ENCODE peak calls at places on chromosome 17, in seven cellular contexts. One of them, this sample, is unnamed.
A peak's percentile ranks its signal among the peaks of the same experiment; 100 is the strongest.

GRCh38 chr17:19897108-19897854 is 29.5 kb upstream of the ULK2 start:
- ATAC-seq in left lobe of liver: peak; percentile 82
- ATAC-seq in pancreas: no peak
- ATAC-seq in activated CD4-positive, CD25-positive, alpha-beta regulatory T cell treated with anti-CD3 and anti-CD28 coated beads, Interleukin-2, amount 50 U/mL, for 24 hours: no peak
- ATAC-seq in activated T-cell treated with anti-CD3 and anti-CD28 coated beads, Interleukin-2, amount 50 U/mL, for 72 hours: no peak
- ATAC-seq in HepG2: peak; percentile 33
- ATAC-seq in aorta: peak; percentile 15
- ATAC-seq in this sample: peak; percentile 51

GRCh38 chr17:82120148-82120547 is 22.1 kb upstream of the FASN start:
- ATAC-seq in left lobe of liver: no peak
- ATAC-seq in pancreas: no peak
- ATAC-seq in activated CD4-positive, CD25-positive, alpha-beta regulatory T cell treated with anti-CD3 and anti-CD28 coated beads, Interleukin-2, amount 50 U/mL, for 24 hours: peak; percentile 78
- ATAC-seq in activated T-cell treated with anti-CD3 and anti-CD28 coated beads, Interleukin-2, amount 50 U/mL, for 72 hours: peak; percentile 78
- ATAC-seq in HepG2: no peak
- ATAC-seq in aorta: no peak
- ATAC-seq in this sample: no peak

GRCh38 chr17:74271902-74272563 is 2.0 kb upstream of the DNAI2 start:
- ATAC-seq in left lobe of liver: no peak
- ATAC-seq in pancreas: no peak
- ATAC-seq in activated CD4-positive, CD25-positive, alpha-beta regulatory T cell treated with anti-CD3 and anti-CD28 coated beads, Interleukin-2, amount 50 U/mL, for 24 hours: no peak
- ATAC-seq in activated T-cell treated with anti-CD3 and anti-CD28 coated beads, Interleukin-2, amount 50 U/mL, for 72 hours: no peak
- ATAC-seq in HepG2: no peak
- ATAC-seq in aorta: peak; percentile 17
- ATAC-seq in this sample: no peak

GRCh38 chr17:75808905-75809621 is 24.5 kb downstream of the UNK start:
- ATAC-seq in left lobe of liver: peak; percentile 95
- ATAC-seq in pancreas: peak; percentile 49
- ATAC-seq in activated CD4-positive, CD25-positive, alpha-beta regulatory T cell treated with anti-CD3 and anti-CD28 coated beads, Interleukin-2, amount 50 U/mL, for 24 hours: no peak
- ATAC-seq in activated T-cell treated with anti-CD3 and anti-CD28 coated beads, Interleukin-2, amount 50 U/mL, for 72 hours: peak; percentile 44
- ATAC-seq in HepG2: no peak
- ATAC-seq in aorta: peak; percentile 71
- ATAC-seq in this sample: peak; percentile 82

GRCh38 chr17:10836966-10837599 is 804 bp downstream of the PIRT start:
- ATAC-seq in left lobe of liver: no peak
- ATAC-seq in pancreas: peak; percentile 80
- ATAC-seq in activated CD4-positive, CD25-positive, alpha-beta regulatory T cell treated with anti-CD3 and anti-CD28 coated beads, Interleukin-2, amount 50 U/mL, for 24 hours: no peak
- ATAC-seq in activated T-cell treated with anti-CD3 and anti-CD28 coated beads, Interleukin-2, amount 50 U/mL, for 72 hours: no peak
- ATAC-seq in HepG2: no peak
- ATAC-seq in aorta: no peak
- ATAC-seq in this sample: no peak

GRCh38 chr17:71638668-71639067 is 482.2 kb upstream of the SOX9 start:
- ATAC-seq in left lobe of liver: no peak
- ATAC-seq in pancreas: no peak
- ATAC-seq in activated CD4-positive, CD25-positive, alpha-beta regulatory T cell treated with anti-CD3 and anti-CD28 coated beads, Interleukin-2, amount 50 U/mL, for 24 hours: no peak
- ATAC-seq in activated T-cell treated with anti-CD3 and anti-CD28 coated beads, Interleukin-2, amount 50 U/mL, for 72 hours: no peak
- ATAC-seq in HepG2: no peak
- ATAC-seq in aorta: no peak
- ATAC-seq in this sample: no peak

GRCh38 chr17:77425791-77426641 is 285.2 kb downstream of the SEC14L1 start:
- ATAC-seq in left lobe of liver: no peak
- ATAC-seq in pancreas: no peak
- ATAC-seq in activated CD4-positive, CD25-positive, alpha-beta regulatory T cell treated with anti-CD3 and anti-CD28 coated beads, Interleukin-2, amount 50 U/mL, for 24 hours: no peak
- ATAC-seq in activated T-cell treated with anti-CD3 and anti-CD28 coated beads, Interleukin-2, amount 50 U/mL, for 72 hours: peak; percentile 72
- ATAC-seq in HepG2: no peak
- ATAC-seq in aorta: no peak
- ATAC-seq in this sample: peak; percentile 48

GRCh38 chr17:5971969-5972368 is 98.2 kb upstream of the WSCD1 start:
- ATAC-seq in left lobe of liver: no peak
- ATAC-seq in pancreas: no peak
- ATAC-seq in activated CD4-positive, CD25-positive, alpha-beta regulatory T cell treated with anti-CD3 and anti-CD28 coated beads, Interleukin-2, amount 50 U/mL, for 24 hours: no peak
- ATAC-seq in activated T-cell treated with anti-CD3 and anti-CD28 coated beads, Interleukin-2, amount 50 U/mL, for 72 hours: no peak
- ATAC-seq in HepG2: peak; percentile 76
- ATAC-seq in aorta: no peak
- ATAC-seq in this sample: no peak

GRCh38 chr17:44216173-44216572 is 3.3 kb downstream of the UBTF start:
- ATAC-seq in left lobe of liver: no peak
- ATAC-seq in pancreas: no peak
- ATAC-seq in activated CD4-positive, CD25-positive, alpha-beta regulatory T cell treated with anti-CD3 and anti-CD28 coated beads, Interleukin-2, amount 50 U/mL, for 24 hours: no peak
- ATAC-seq in activated T-cell treated with anti-CD3 and anti-CD28 coated beads, Interleukin-2, amount 50 U/mL, for 72 hours: no peak
- ATAC-seq in HepG2: no peak
- ATAC-seq in aorta: no peak
- ATAC-seq in this sample: no peak

GRCh38 chr17:47695664-47696376 is 1.9 kb downstream of the TBKBP1 start:
- ATAC-seq in left lobe of liver: no peak
- ATAC-seq in pancreas: no peak
- ATAC-seq in activated CD4-positive, CD25-positive, alpha-beta regulatory T cell treated with anti-CD3 and anti-CD28 coated beads, Interleukin-2, amount 50 U/mL, for 24 hours: no peak
- ATAC-seq in activated T-cell treated with anti-CD3 and anti-CD28 coated beads, Interleukin-2, amount 50 U/mL, for 72 hours: no peak
- ATAC-seq in HepG2: no peak
- ATAC-seq in aorta: no peak
- ATAC-seq in this sample: no peak

GRCh38 chr17:42171831-42172230 is 9.1 kb downstream of the KCNH4 start:
- ATAC-seq in left lobe of liver: no peak
- ATAC-seq in pancreas: no peak
- ATAC-seq in activated CD4-positive, CD25-positive, alpha-beta regulatory T cell treated with anti-CD3 and anti-CD28 coated beads, Interleukin-2, amount 50 U/mL, for 24 hours: no peak
- ATAC-seq in activated T-cell treated with anti-CD3 and anti-CD28 coated beads, Interleukin-2, amount 50 U/mL, for 72 hours: no peak
- ATAC-seq in HepG2: peak; percentile 70
- ATAC-seq in aorta: no peak
- ATAC-seq in this sample: no peak

GRCh38 chr17:29546834-29547233 is 20.0 kb downstream of the ABHD15 start:
- ATAC-seq in left lobe of liver: peak; percentile 52
- ATAC-seq in pancreas: no peak
- ATAC-seq in activated CD4-positive, CD25-positive, alpha-beta regulatory T cell treated with anti-CD3 and anti-CD28 coated beads, Interleukin-2, amount 50 U/mL, for 24 hours: no peak
- ATAC-seq in activated T-cell treated with anti-CD3 and anti-CD28 coated beads, Interleukin-2, amount 50 U/mL, for 72 hours: no peak
- ATAC-seq in HepG2: no peak
- ATAC-seq in aorta: no peak
- ATAC-seq in this sample: no peak

GRCh38 chr17:49715221-49715620 is 7.5 kb upstream of the SLC35B1 start:
- ATAC-seq in left lobe of liver: no peak
- ATAC-seq in pancreas: no peak
- ATAC-seq in activated CD4-positive, CD25-positive, alpha-beta regulatory T cell treated with anti-CD3 and anti-CD28 coated beads, Interleukin-2, amount 50 U/mL, for 24 hours: peak; percentile 65
- ATAC-seq in activated T-cell treated with anti-CD3 and anti-CD28 coated beads, Interleukin-2, amount 50 U/mL, for 72 hours: peak; percentile 71
- ATAC-seq in HepG2: no peak
- ATAC-seq in aorta: no peak
- ATAC-seq in this sample: no peak

GRCh38 chr17:75218121-75218520 is 12.6 kb downstream of the NUP85 start:
- ATAC-seq in left lobe of liver: no peak
- ATAC-seq in pancreas: no peak
- ATAC-seq in activated CD4-positive, CD25-positive, alpha-beta regulatory T cell treated with anti-CD3 and anti-CD28 coated beads, Interleukin-2, amount 50 U/mL, for 24 hours: no peak
- ATAC-seq in activated T-cell treated with anti-CD3 and anti-CD28 coated beads, Interleukin-2, amount 50 U/mL, for 72 hours: no peak
- ATAC-seq in HepG2: no peak
- ATAC-seq in aorta: no peak
- ATAC-seq in this sample: no peak

GRCh38 chr17:8746501-8747236 is 2.0 kb upstream of the CCDC42 start:
- ATAC-seq in left lobe of liver: no peak
- ATAC-seq in pancreas: no peak
- ATAC-seq in activated CD4-positive, CD25-positive, alpha-beta regulatory T cell treated with anti-CD3 and anti-CD28 coated beads, Interleukin-2, amount 50 U/mL, for 24 hours: no peak
- ATAC-seq in activated T-cell treated with anti-CD3 and anti-CD28 coated beads, Interleukin-2, amount 50 U/mL, for 72 hours: no peak
- ATAC-seq in HepG2: no peak
- ATAC-seq in aorta: no peak
- ATAC-seq in this sample: no peak

GRCh38 chr17:19492140-19492539 is 41.5 kb upstream of the SLC47A1 start:
- ATAC-seq in left lobe of liver: no peak
- ATAC-seq in pancreas: no peak
- ATAC-seq in activated CD4-positive, CD25-positive, alpha-beta regulatory T cell treated with anti-CD3 and anti-CD28 coated beads, Interleukin-2, amount 50 U/mL, for 24 hours: no peak
- ATAC-seq in activated T-cell treated with anti-CD3 and anti-CD28 coated beads, Interleukin-2, amount 50 U/mL, for 72 hours: no peak
- ATAC-seq in HepG2: no peak
- ATAC-seq in aorta: no peak
- ATAC-seq in this sample: no peak

GRCh38 chr17:17837380-17837821 is 615 bp upstream of the SREBF1 start:
- ATAC-seq in left lobe of liver: no peak
- ATAC-seq in pancreas: no peak
- ATAC-seq in activated CD4-positive, CD25-positive, alpha-beta regulatory T cell treated with anti-CD3 and anti-CD28 coated beads, Interleukin-2, amount 50 U/mL, for 24 hours: no peak
- ATAC-seq in activated T-cell treated with anti-CD3 and anti-CD28 coated beads, Interleukin-2, amount 50 U/mL, for 72 hours: no peak
- ATAC-seq in HepG2: no peak
- ATAC-seq in aorta: peak; percentile 17
- ATAC-seq in this sample: peak; percentile 26

GRCh38 chr17:58283674-58284612 is 3.2 kb upstream of the MPO start:
- ATAC-seq in left lobe of liver: no peak
- ATAC-seq in pancreas: no peak
- ATAC-seq in activated CD4-positive, CD25-positive, alpha-beta regulatory T cell treated with anti-CD3 and anti-CD28 coated beads, Interleukin-2, amount 50 U/mL, for 24 hours: no peak
- ATAC-seq in activated T-cell treated with anti-CD3 and anti-CD28 coated beads, Interleukin-2, amount 50 U/mL, for 72 hours: no peak
- ATAC-seq in HepG2: peak; percentile 65
- ATAC-seq in aorta: no peak
- ATAC-seq in this sample: no peak

GRCh38 chr17:80087346-80088265 is 13.8 kb upstream of the GAA start:
- ATAC-seq in left lobe of liver: no peak
- ATAC-seq in pancreas: no peak
- ATAC-seq in activated CD4-positive, CD25-positive, alpha-beta regulatory T cell treated with anti-CD3 and anti-CD28 coated beads, Interleukin-2, amount 50 U/mL, for 24 hours: no peak
- ATAC-seq in activated T-cell treated with anti-CD3 and anti-CD28 coated beads, Interleukin-2, amount 50 U/mL, for 72 hours: no peak
- ATAC-seq in HepG2: peak; percentile 7
- ATAC-seq in aorta: no peak
- ATAC-seq in this sample: no peak